ENCODE peak calls at places on chromosome X, in ten cellular contexts. W is sigmoid colon, E is hepatocyte, B is upper lobe of left lung, X is endothelial cell of umbilical vein, Y is tibial nerve, H is Karpas-422, N is keratinocyte, I is transverse colon, C is left ventricle myocardium inferior. Q is an unnamed sample.
A peak's percentile ranks its signal among the peaks of the same experiment; 100 is the strongest.

GRCh38 chrX:151153086-151153485 is 23.3 kb upstream of the GPR50 start:
- DNase-seq in W (no peak), E (peak; percentile 30), B (no peak), X (no peak), Y (no peak), H (no peak), N (peak; percentile 28), I (no peak), C (no peak), Q (peak; percentile 48)

GRCh38 chrX:113828470-113828869 is 755.4 kb upstream of the HTR2C start:
- DNase-seq in W (no peak), E (no peak), B (no peak), X (no peak), Y (no peak), H (no peak), N (no peak), I (no peak), C (no peak), Q (no peak)

GRCh38 chrX:3820170-3820569 is 106.7 kb upstream of the PRKX start:
- DNase-seq in W (no peak), E (peak; percentile 36), B (no peak), X (no peak), Y (no peak), H (peak; percentile 32), N (no peak), I (no peak), C (no peak), Q (no peak)

GRCh38 chrX:81215685-81216084 is 13.8 kb downstream of the SH3BGRL start:
- DNase-seq in W (no peak), E (no peak), B (no peak), X (no peak), Y (no peak), H (no peak), N (no peak), I (no peak), C (no peak), Q (no peak)

GRCh38 chrX:110454336-110454735 is 95.7 kb downstream of the RTL9 start:
- DNase-seq in W (no peak), E (no peak), B (no peak), X (no peak), Y (no peak), H (no peak), N (no peak), I (no peak), C (no peak), Q (no peak)

GRCh38 chrX:113059714-113060113 is 219.1 kb upstream of the AMOT start:
- DNase-seq in W (no peak), E (peak; percentile 6), B (no peak), X (no peak), Y (no peak), H (no peak), N (no peak), I (no peak), C (no peak), Q (peak; percentile 34)

GRCh38 chrX:151982217-151982616 is 7.7 kb upstream of the GABRE start:
- DNase-seq in W (no peak), E (peak; percentile 39), B (no peak), X (peak; percentile 76), Y (no peak), H (no peak), N (peak; percentile 23), I (no peak), C (no peak), Q (peak; percentile 44)

GRCh38 chrX:140733766-140734342 is 24.3 kb downstream of the LINC00632 start:
- DNase-seq in W (no peak), E (peak; percentile 61), B (no peak), X (peak; percentile 11), Y (no peak), H (peak; percentile 68), N (no peak), I (no peak), C (peak; percentile 11), Q (no peak)

GRCh38 chrX:77945910-77946309 is 23.5 kb downstream of the PGAM4 start:
- DNase-seq in W (no peak), E (no peak), B (no peak), X (no peak), Y (no peak), H (no peak), N (no peak), I (no peak), C (no peak), Q (no peak)

GRCh38 chrX:39220952-39221351 is 419.7 kb downstream of the MID1IP1 start:
- DNase-seq in W (no peak), E (no peak), B (no peak), X (no peak), Y (no peak), H (no peak), N (no peak), I (no peak), C (no peak), Q (no peak)
- H3K36me3 ChIP-seq in W (no peaks in the 10 kb centered on the region), E (no peaks in the 10 kb centered on the region), B (no peaks in the 10 kb centered on the region), X (no peaks in the 10 kb centered on the region), Y (no peaks in the 10 kb centered on the region), H (no peaks in the 10 kb centered on the region), N (no peaks in the 10 kb centered on the region), I (no peaks in the 10 kb centered on the region), C (no peaks in the 10 kb centered on the region), Q (no peaks in the 10 kb centered on the region)

GRCh38 chrX:11341274-11342256 is 48.4 kb downstream of the AMELX start:
- DNase-seq in W (peak; percentile 82), E (peak; percentile 50), B (peak; percentile 40), X (peak; percentile 89), Y (peak; percentile 19), H (no peak), N (peak; percentile 35), I (peak; percentile 31), C (peak; percentile 48), Q (peak; percentile 86)
- H3K4me3 ChIP-seq in W (no peak overlapping the region), E (no peak overlapping the region), B (no peak overlapping the region), X (no peak overlapping the region), Y (no peak overlapping the region), H (no peak overlapping the region), N (no peak overlapping the region), I (no peak overlapping the region), C (no peak overlapping the region), Q (no peak overlapping the region)

GRCh38 chrX:48864210-48864609 is 28.8 kb upstream of the PCSK1N start:
- DNase-seq in W (no peak), E (no peak), B (no peak), X (peak; percentile 3), Y (no peak), H (no peak), N (no peak), I (no peak), C (no peak), Q (no peak)
- H3K36me3 ChIP-seq in W (no peaks in the 10 kb centered on the region), E (no peaks in the 10 kb centered on the region), B (no peaks in the 10 kb centered on the region), X (no peaks in the 10 kb centered on the region), Y (no peaks in the 10 kb centered on the region), H (no peaks in the 10 kb centered on the region), N (no peaks in the 10 kb centered on the region), I (no peaks in the 10 kb centered on the region), C (no peaks in the 10 kb centered on the region), Q (no peaks in the 10 kb centered on the region)

GRCh38 chrX:22135171-22135711 is 103.1 kb downstream of the PHEX start:
- DNase-seq in W (no peak), E (no peak), B (no peak), X (peak; percentile 35), Y (no peak), H (no peak), N (no peak), I (no peak), C (no peak), Q (peak; percentile 18)
- H3K4me3 ChIP-seq in W (no peak overlapping the region), E (no peak overlapping the region), B (no peak overlapping the region), X (no peak overlapping the region), Y (no peak overlapping the region), H (no peak overlapping the region), N (peak overlapping the region; percentile 50), I (no peak overlapping the region), C (no peak overlapping the region), Q (no peak overlapping the region)

GRCh38 chrX:1398431-1399340 is 6.8 kb upstream of the SLC25A6 start:
- DNase-seq in W (peak; percentile 77), E (no peak), B (no peak), X (no peak), Y (no peak), H (no peak), N (no peak), I (no peak), C (peak; percentile 12), Q (no peak)
- H3K36me3 ChIP-seq in W (peaks cover 8% of the 10 kb centered on the region), E (no peaks in the 10 kb centered on the region), B (peaks cover 28% of the 10 kb centered on the region), X (peaks cover 2% of the 10 kb centered on the region), Y (peaks cover 73% of the 10 kb centered on the region), H (peaks cover 30% of the 10 kb centered on the region), N (peaks cover 19% of the 10 kb centered on the region), I (no peaks in the 10 kb centered on the region), C (peaks cover 34% of the 10 kb centered on the region), Q (peaks cover 71% of the 10 kb centered on the region)

GRCh38 chrX:107776649-107777535 is 641 bp upstream of the NCBP2L start:
- DNase-seq in W (peak; percentile 93), E (peak; percentile 96), B (peak; percentile 88), X (peak; percentile 87), Y (peak; percentile 75), H (peak; percentile 94), N (peak; percentile 69), I (peak; percentile 80), C (peak; percentile 67), Q (peak; percentile 69)
- H3K4me3 ChIP-seq in W (peak overlapping the region; percentile 64), E (peak overlapping the region; percentile 77), B (peak overlapping the region; percentile 45), X (peak overlapping the region; percentile 53), Y (peak overlapping the region; percentile 61), H (peak overlapping the region; percentile 66), N (peak overlapping the region; percentile 43), I (peak overlapping the region; percentile 62), C (peak overlapping the region; percentile 73), Q (no peak overlapping the region)

GRCh38 chrX:120534413-120535205 is 26.2 kb downstream of the CUL4B start:
- DNase-seq in W (no peak), E (no peak), B (no peak), X (no peak), Y (no peak), H (no peak), N (no peak), I (no peak), C (no peak), Q (no peak)
- H3K36me3 ChIP-seq in W (no peaks in the 10 kb centered on the region), E (no peaks in the 10 kb centered on the region), B (peaks cover 16% of the 10 kb centered on the region), X (peaks cover 12% of the 10 kb centered on the region), Y (peaks cover 66% of the 10 kb centered on the region), H (peaks cover 24% of the 10 kb centered on the region), N (peaks cover 3% of the 10 kb centered on the region), I (no peaks in the 10 kb centered on the region), C (peaks cover 87% of the 10 kb centered on the region), Q (peaks cover 20% of the 10 kb centered on the region)

DNA sequence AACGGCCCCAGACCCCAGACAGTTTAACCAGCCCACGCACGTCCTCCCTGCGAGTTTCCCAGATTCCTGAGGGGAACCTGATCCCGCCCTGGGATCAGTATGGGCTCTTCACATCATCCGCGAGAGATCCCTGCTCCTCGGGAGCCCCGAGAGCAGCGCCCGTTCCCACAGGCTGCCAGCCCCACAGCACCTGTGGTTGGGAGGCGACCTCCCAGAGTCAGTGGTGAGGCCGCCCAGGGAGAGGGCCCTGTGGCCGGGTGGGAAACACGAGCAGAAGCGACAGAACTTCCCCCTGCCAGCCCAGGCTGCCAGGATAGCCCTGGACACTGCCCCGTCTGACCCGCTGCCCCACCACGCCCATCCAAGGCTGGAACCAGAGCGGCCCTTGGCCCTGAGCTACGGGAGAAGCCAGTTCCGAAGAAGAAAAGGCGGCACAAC is 32.8 kb downstream of the TSC22D3 start:
- DNase-seq in W (no peak), E (no peak), B (no peak), X (no peak), Y (no peak), H (no peak), N (no peak), I (peak; percentile 43), C (no peak), Q (no peak)
- H3K4me3 ChIP-seq in W (peak overlapping the region; percentile 30), E (no peak overlapping the region), B (peak overlapping the region; percentile 3), X (no peak overlapping the region), Y (peak overlapping the region; percentile 18), H (no peak overlapping the region), N (no peak overlapping the region), I (peak overlapping the region; percentile 31), C (peak overlapping the region; percentile 49), Q (no peak overlapping the region)

Q was measured in MG63.